ENCODE peak calls at places on chromosomes 16 and 17, in six cellular contexts. One of them, this sample, is unnamed. For H3K9me2, the result is how much of the 10 kb centered on the place peaks cover.

GRCh38 chr17:16294560-16294959 is 58.7 kb downstream of the CENPV start:
- DNase-seq in OCI-LY7: no peak
- DNase-seq in GM23338: no peak
- DNase-seq in hepatocyte: no peak
- DNase-seq in PC-3: peak
- DNase-seq in PC-9: no peak
- DNase-seq in this sample: no peak

GRCh38 chr16:59905628-59906027 is 1171.5 kb upstream of the GOT2 start:
- DNase-seq in OCI-LY7: no peak
- DNase-seq in GM23338: no peak
- DNase-seq in hepatocyte: no peak
- DNase-seq in PC-3: peak
- DNase-seq in PC-9: no peak
- DNase-seq in this sample: no peak

GRCh38 chr16:24208710-24209109 is 47.4 kb upstream of the CACNG3 start:
- DNase-seq in OCI-LY7: no peak
- DNase-seq in GM23338: peak
- DNase-seq in hepatocyte: no peak
- DNase-seq in PC-3: no peak
- DNase-seq in PC-9: no peak
- DNase-seq in this sample: no peak

GRCh38 chr16:23141500-23141899 is 7.8 kb downstream of the USP31 start:
- DNase-seq in OCI-LY7: no peak
- DNase-seq in GM23338: no peak
- DNase-seq in hepatocyte: no peak
- DNase-seq in PC-3: no peak
- DNase-seq in PC-9: no peak
- DNase-seq in this sample: no peak

GRCh38 chr17:8120520-8121443 is 2.5 kb upstream of the ALOXE3 start:
- DNase-seq in OCI-LY7: peak
- DNase-seq in GM23338: peak
- DNase-seq in hepatocyte: peak
- DNase-seq in PC-3: peak
- DNase-seq in PC-9: peak
- DNase-seq in this sample: peak

GRCh38 chr17:37221865-37222264 is 153.9 kb upstream of the C17orf78 start:
- DNase-seq in OCI-LY7: no peak
- DNase-seq in GM23338: no peak
- DNase-seq in hepatocyte: no peak
- DNase-seq in PC-3: no peak
- DNase-seq in PC-9: no peak
- DNase-seq in this sample: no peak

GRCh38 chr16:873243-873661 is 72.7 kb upstream of the GNG13 start:
- DNase-seq in OCI-LY7: no peak
- DNase-seq in GM23338: no peak
- DNase-seq in hepatocyte: no peak
- DNase-seq in PC-3: no peak
- DNase-seq in PC-9: no peak
- DNase-seq in this sample: no peak

GRCh38 chr17:51435171-51435552 is 174.8 kb downstream of the UTP18 start:
- DNase-seq in OCI-LY7: no peak
- DNase-seq in GM23338: no peak
- DNase-seq in hepatocyte: no peak
- DNase-seq in PC-3: no peak
- DNase-seq in PC-9: no peak
- DNase-seq in this sample: no peak

GRCh38 chr17:79926308-79927135 is 87.3 kb upstream of the CBX4 start:
- DNase-seq in OCI-LY7: no peak
- DNase-seq in GM23338: no peak
- DNase-seq in hepatocyte: no peak
- DNase-seq in PC-3: no peak
- DNase-seq in PC-9: no peak
- DNase-seq in this sample: no peak

GRCh38 chr17:41620583-41621434 is 3.6 kb downstream of the KRT17 start:
- DNase-seq in OCI-LY7: no peak
- DNase-seq in GM23338: no peak
- DNase-seq in hepatocyte: no peak
- DNase-seq in PC-3: no peak
- DNase-seq in PC-9: no peak
- DNase-seq in this sample: no peak

GRCh38 chr17:15436399-15437369 is 30.7 kb downstream of the CDRT4 start:
- DNase-seq in OCI-LY7: peak
- DNase-seq in GM23338: peak
- DNase-seq in hepatocyte: peak
- DNase-seq in PC-3: peak
- DNase-seq in PC-9: no peak
- DNase-seq in this sample: no peak

GRCh38 chr16:20897253-20897896 is 2.8 kb downstream of the DCUN1D3 start:
- DNase-seq in OCI-LY7: no peak
- DNase-seq in GM23338: no peak
- DNase-seq in hepatocyte: peak
- DNase-seq in PC-3: peak
- DNase-seq in PC-9: no peak
- DNase-seq in this sample: no peak

GRCh38 chr17:21289902-21290571 is 5.5 kb downstream of the MAP2K3 start:
- DNase-seq in OCI-LY7: no peak
- DNase-seq in GM23338: no peak
- DNase-seq in hepatocyte: no peak
- DNase-seq in PC-3: no peak
- DNase-seq in PC-9: no peak
- DNase-seq in this sample: no peak

GRCh38 chr17:57924677-57925076 is 30.5 kb downstream of the CUEDC1 start:
- DNase-seq in OCI-LY7: no peak
- DNase-seq in GM23338: no peak
- DNase-seq in hepatocyte: no peak
- DNase-seq in PC-3: no peak
- DNase-seq in PC-9: no peak
- DNase-seq in this sample: no peak

GRCh38 chr17:18186271-18186982 is 2.8 kb downstream of the ALKBH5 start:
- DNase-seq in OCI-LY7: no peak
- DNase-seq in GM23338: no peak
- DNase-seq in hepatocyte: no peak
- DNase-seq in PC-3: no peak
- DNase-seq in PC-9: no peak
- DNase-seq in this sample: no peak

GRCh38 chr17:4743216-4743615 is 3.5 kb upstream of the CXCL16 start:
- DNase-seq in OCI-LY7: no peak
- DNase-seq in GM23338: no peak
- DNase-seq in hepatocyte: no peak
- DNase-seq in PC-3: no peak
- DNase-seq in PC-9: no peak
- DNase-seq in this sample: no peak

GRCh38 chr16:9602201-9602600 is 510.8 kb downstream of the HAPSTR1 start:
- DNase-seq in OCI-LY7: no peak
- DNase-seq in GM23338: no peak
- DNase-seq in hepatocyte: no peak
- DNase-seq in PC-3: no peak
- DNase-seq in PC-9: no peak
- DNase-seq in this sample: no peak

GRCh38 chr17:54982399-54982798 is 13.8 kb downstream of the STXBP4 start:
- DNase-seq in OCI-LY7: no peak
- DNase-seq in GM23338: no peak
- DNase-seq in hepatocyte: no peak
- DNase-seq in PC-3: no peak
- DNase-seq in PC-9: no peak
- DNase-seq in this sample: no peak

GRCh38 chr16:1296688-1297412 is 12.6 kb upstream of the UBE2I start:
- DNase-seq in OCI-LY7: peak
- DNase-seq in GM23338: no peak
- DNase-seq in hepatocyte: peak
- DNase-seq in PC-3: peak
- DNase-seq in PC-9: peak
- DNase-seq in this sample: peak

GRCh38 chr17:78112508-78113471 is 15.8 kb downstream of the TMC6 start:
- DNase-seq in OCI-LY7: peak
- DNase-seq in GM23338: peak
- DNase-seq in hepatocyte: peak
- DNase-seq in PC-3: peak
- DNase-seq in PC-9: no peak
- DNase-seq in this sample: peak

GRCh38 chr16:88927661-88928060 is 49.3 kb downstream of the CBFA2T3 start:
- DNase-seq in OCI-LY7: no peak
- DNase-seq in GM23338: no peak
- DNase-seq in hepatocyte: no peak
- DNase-seq in PC-3: no peak
- DNase-seq in PC-9: no peak
- DNase-seq in this sample: no peak

GRCh38 chr16:88925540-88925887 is 51.5 kb downstream of the CBFA2T3 start:
- DNase-seq in OCI-LY7: no peak
- DNase-seq in GM23338: no peak
- DNase-seq in hepatocyte: no peak
- DNase-seq in PC-3: no peak
- DNase-seq in PC-9: no peak
- DNase-seq in this sample: no peak

GRCh38 chr16:88927010-88927409 is 50.0 kb downstream of the CBFA2T3 start:
- DNase-seq in OCI-LY7: no peak
- DNase-seq in GM23338: no peak
- DNase-seq in hepatocyte: no peak
- DNase-seq in PC-3: peak
- DNase-seq in PC-9: peak
- DNase-seq in this sample: no peak

GRCh38 chr16:88924834-88925539 is 52.0 kb downstream of the CBFA2T3 start:
- DNase-seq in OCI-LY7: peak
- DNase-seq in GM23338: peak
- DNase-seq in hepatocyte: peak
- DNase-seq in PC-3: peak
- DNase-seq in PC-9: peak
- DNase-seq in this sample: no peak

DNA sequence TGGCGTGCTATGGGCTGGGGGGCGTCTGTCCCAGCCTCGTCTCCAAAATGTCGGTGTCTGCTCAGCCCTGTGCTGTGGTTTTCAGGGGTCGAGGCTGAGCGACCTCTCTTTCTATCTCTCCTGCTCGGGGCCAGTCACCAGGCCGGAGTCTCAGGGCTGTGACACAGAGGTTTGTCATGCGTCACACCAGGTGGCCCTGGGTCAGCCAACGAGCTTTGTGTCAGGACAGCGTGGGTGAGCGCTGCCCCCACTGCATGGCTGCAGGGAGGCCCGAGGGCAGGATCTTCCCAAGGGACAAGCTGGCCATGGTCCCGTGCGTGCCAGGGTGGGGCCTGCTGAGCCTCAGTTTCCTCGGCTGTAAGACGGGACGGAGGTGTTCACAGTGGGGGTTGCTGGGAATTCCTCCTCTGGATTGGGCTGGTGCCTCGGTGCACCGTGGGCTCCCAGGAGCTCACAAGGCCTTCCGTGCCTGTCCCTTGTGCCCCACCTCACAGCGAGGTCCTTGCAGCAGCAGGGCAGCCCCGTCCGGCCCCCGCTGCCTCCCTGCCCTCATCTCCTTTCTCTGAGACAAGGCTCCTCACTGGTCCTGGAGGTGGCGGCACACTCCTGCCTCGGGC is 50.5 kb downstream of the CBFA2T3 start:
- DNase-seq in OCI-LY7: no peak
- DNase-seq in GM23338: no peak
- DNase-seq in hepatocyte: no peak
- DNase-seq in PC-3: peak
- DNase-seq in PC-9: peak
- DNase-seq in this sample: no peak
- H2AFZ ChIP-seq in OCI-LY7: no peak
- H2AFZ ChIP-seq in GM23338: no peak
- H2AFZ ChIP-seq in hepatocyte: no peak
- H2AFZ ChIP-seq in PC-3: peak
- H2AFZ ChIP-seq in PC-9: peak
- H2AFZ ChIP-seq in this sample: no peak

GRCh38 chr17:49896222-49896621 is 48.4 kb upstream of the TAC4 start:
- DNase-seq in OCI-LY7: no peak
- DNase-seq in GM23338: no peak
- DNase-seq in hepatocyte: no peak
- DNase-seq in PC-3: no peak
- DNase-seq in PC-9: no peak
- DNase-seq in this sample: no peak
- H3K9me2 ChIP-seq in OCI-LY7: under half
- H3K9me2 ChIP-seq in GM23338: under half
- H3K9me2 ChIP-seq in hepatocyte: under half
- H3K9me2 ChIP-seq in PC-3: under half
- H3K9me2 ChIP-seq in PC-9: under half
- H3K9me2 ChIP-seq in this sample: under half

GRCh38 chr16:10871157-10871991 is 5.6 kb upstream of the CIITA start:
- DNase-seq in OCI-LY7: peak
- DNase-seq in GM23338: no peak
- DNase-seq in hepatocyte: no peak
- DNase-seq in PC-3: peak
- DNase-seq in PC-9: peak
- DNase-seq in this sample: peak
- H2AFZ ChIP-seq in OCI-LY7: peak
- H2AFZ ChIP-seq in GM23338: peak
- H2AFZ ChIP-seq in hepatocyte: no peak
- H2AFZ ChIP-seq in PC-3: peak
- H2AFZ ChIP-seq in PC-9: peak
- H2AFZ ChIP-seq in this sample: no peak

GRCh38 chr16:73275024-73275423 is 227.1 kb upstream of the ZFHX3 start:
- DNase-seq in OCI-LY7: no peak
- DNase-seq in GM23338: no peak
- DNase-seq in hepatocyte: no peak
- DNase-seq in PC-3: no peak
- DNase-seq in PC-9: no peak
- DNase-seq in this sample: no peak
- H3K9me2 ChIP-seq in OCI-LY7: under half
- H3K9me2 ChIP-seq in GM23338: under half
- H3K9me2 ChIP-seq in hepatocyte: under half
- H3K9me2 ChIP-seq in PC-3: under half
- H3K9me2 ChIP-seq in PC-9: under half
- H3K9me2 ChIP-seq in this sample: under half

This sample was measured in MM.1S.